ENCODE peak calls at places on chromosome 4, in ten cellular contexts. Z is MCF 10A, T is fibroblast of the aortic adventitia, J is fibroblast of pulmonary artery, G is cardiac fibroblast, L is GM13977, R is nephron progenitor cell, Y is coronary artery, O is BJ, B is GM20000. M is an unnamed sample.

GRCh38 chr4:89258506-89258905 is 49.1 kb downstream of the GPRIN3 start:
- DNase-seq in Z (no peak), T (no peak), J (no peak), G (no peak), L (no peak), R (no peak), Y (no peak), O (no peak), B (no peak), M (no peak)

GRCh38 chr4:138838251-138838650 is 177.3 kb upstream of the NOCT start:
- DNase-seq in Z (no peak), T (no peak), J (no peak), G (no peak), L (no peak), R (no peak), Y (no peak), O (no peak), B (no peak), M (no peak)

GRCh38 chr4:78644744-78645330 is 93.3 kb downstream of the ANXA3 start:
- DNase-seq in Z (peak; percentile 79), T (peak; percentile 87), J (peak; percentile 91), G (peak; percentile 91), L (peak; percentile 61), R (peak; percentile 38), Y (peak; percentile 81), O (no peak), B (peak; percentile 58), M (peak; percentile 73)

GRCh38 chr4:125781656-125782055 is 466.9 kb downstream of the FAT4 start:
- DNase-seq in Z (no peak), T (no peak), J (no peak), G (no peak), L (no peak), R (no peak), Y (no peak), O (no peak), B (no peak), M (no peak)

GRCh38 chr4:677431-678293 is 3.3 kb downstream of the MYL5 start:
- DNase-seq in Z (peak; percentile 63), T (no peak), J (no peak), G (no peak), L (no peak), R (no peak), Y (no peak), O (no peak), B (no peak), M (peak; percentile 45)

GRCh38 chr4:46390353-46391058 is 578 bp upstream of the GABRA2 start:
- DNase-seq in Z (peak; percentile 11), T (no peak), J (no peak), G (no peak), L (no peak), R (peak; percentile 2), Y (no peak), O (no peak), B (no peak), M (no peak)

GRCh38 chr4:154332681-154333421 is 158.7 kb downstream of the DCHS2 start:
- DNase-seq in Z (no peak), T (no peak), J (peak; percentile 5), G (no peak), L (no peak), R (peak; percentile 4), Y (no peak), O (no peak), B (peak; percentile 12), M (no peak)

GRCh38 chr4:186149872-186150271 is 41.5 kb upstream of the CYP4V2 start:
- DNase-seq in Z (peak; percentile 54), T (peak; percentile 80), J (peak; percentile 66), G (peak; percentile 55), L (no peak), R (peak; percentile 53), Y (peak; percentile 85), O (no peak), B (no peak), M (no peak)

GRCh38 chr4:171017596-171017995 is 795.6 kb upstream of the GALNTL6 start:
- DNase-seq in Z (no peak), T (no peak), J (no peak), G (no peak), L (no peak), R (no peak), Y (no peak), O (no peak), B (no peak), M (no peak)

GRCh38 chr4:40870076-40870624 is 120.4 kb downstream of the NSUN7 start:
- DNase-seq in Z (no peak), T (no peak), J (no peak), G (no peak), L (no peak), R (no peak), Y (no peak), O (no peak), B (no peak), M (no peak)

GRCh38 chr4:51895816-51896408 is 53.0 kb downstream of the DCUN1D4 start:
- DNase-seq in Z (peak; percentile 68), T (peak; percentile 74), J (peak; percentile 75), G (peak; percentile 78), L (peak; percentile 68), R (peak; percentile 61), Y (no peak), O (peak; percentile 13), B (peak; percentile 70), M (peak; percentile 57)

DNA sequence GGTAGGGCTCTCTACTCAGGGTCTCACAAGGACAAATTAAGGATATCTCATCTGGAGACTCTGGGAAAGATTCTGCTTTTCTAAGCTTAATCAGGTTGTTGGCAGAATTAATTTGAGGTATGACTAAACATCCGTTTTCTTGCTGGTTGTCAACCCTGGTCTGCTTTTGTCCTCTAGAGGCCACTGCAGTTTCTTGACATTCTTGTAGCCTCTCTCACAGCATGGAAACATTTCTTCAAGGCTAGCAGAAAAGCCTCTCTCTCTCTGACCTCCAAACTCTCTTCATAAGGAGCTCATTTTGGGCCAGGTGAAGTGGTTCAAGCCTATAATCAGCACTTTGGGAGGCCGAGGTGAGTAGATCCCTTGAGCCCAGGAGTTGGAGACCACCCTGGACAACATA is 749.5 kb upstream of the PCDH7 start:
- DNase-seq in Z (peak; percentile 56), T (no peak), J (peak; percentile 35), G (no peak), L (no peak), R (no peak), Y (no peak), O (no peak), B (no peak), M (no peak)
- TF ChIP-seq CTCF in Z (peak; percentile 26), T (no peak), J (peak; percentile 44), G (no peak), L (no peak), R (no peak), Y (no peak), O (no peak), B (no peak), M (no peak)

DNA sequence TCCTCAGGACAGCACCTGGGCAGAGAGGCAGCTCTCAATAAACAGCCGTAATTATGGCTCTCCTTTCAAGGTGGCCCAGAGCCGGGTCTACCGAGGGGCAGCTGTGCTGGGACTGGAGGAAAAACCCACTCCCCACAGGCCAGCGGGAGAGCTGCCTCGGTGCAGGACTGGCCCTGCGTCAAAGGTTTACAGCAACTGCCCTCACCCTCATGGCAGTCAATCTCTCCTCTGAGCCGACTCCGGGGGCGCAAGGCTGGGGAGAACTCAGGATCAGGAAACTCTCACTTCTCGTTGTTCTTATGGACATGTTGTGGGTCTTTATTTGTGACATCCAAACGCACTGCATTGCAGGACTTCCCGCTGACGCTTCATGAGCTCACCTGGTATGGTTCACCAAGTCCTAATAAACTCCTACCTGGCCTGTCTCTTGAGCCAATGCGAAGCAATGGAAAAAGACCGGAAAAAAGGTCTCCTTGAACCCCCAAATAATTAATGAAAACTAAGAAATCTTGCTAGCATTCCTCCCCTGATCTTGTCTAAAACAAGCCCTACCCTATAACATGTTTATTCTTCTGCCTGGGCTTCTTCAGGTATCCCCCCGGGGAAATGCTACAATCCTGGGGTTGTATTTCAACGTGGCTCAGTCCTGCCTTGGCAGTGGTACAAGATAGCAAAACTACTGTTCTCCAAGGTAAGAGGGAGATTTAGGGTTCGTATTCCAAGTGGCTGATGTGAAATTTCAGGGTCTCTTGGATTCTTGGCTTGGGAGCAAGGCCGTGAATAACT is 50.1 kb upstream of the CDKN2AIP start:
- DNase-seq in Z (no peak), T (no peak), J (no peak), G (no peak), L (no peak), R (no peak), Y (no peak), O (no peak), B (no peak), M (no peak)
- TF ChIP-seq CTCF in Z (no peak), T (no peak), J (no peak), G (no peak), L (no peak), R (no peak), Y (no peak), O (no peak), B (no peak), M (no peak)

GRCh38 chr4:158169516-158169915 is 3.3 kb downstream of the GASK1B start:
- DNase-seq in Z (no peak), T (peak; percentile 41), J (no peak), G (peak; percentile 48), L (no peak), R (no peak), Y (no peak), O (no peak), B (no peak), M (no peak)

GRCh38 chr4:158169931-158170690 is 2.7 kb downstream of the GASK1B start:
- DNase-seq in Z (no peak), T (peak; percentile 75), J (peak; percentile 57), G (peak; percentile 44), L (no peak), R (no peak), Y (no peak), O (no peak), B (no peak), M (no peak)

GRCh38 chr4:158171456-158171790 is 1.4 kb downstream of the GASK1B start:
- DNase-seq in Z (no peak), T (peak; percentile 64), J (no peak), G (no peak), L (no peak), R (no peak), Y (no peak), O (no peak), B (no peak), M (no peak)

GRCh38 chr4:158172196-158172557 is 648 bp downstream of the GASK1B start:
- DNase-seq in Z (peak; percentile 46), T (peak; percentile 72), J (peak; percentile 65), G (peak; percentile 77), L (no peak), R (no peak), Y (no peak), O (no peak), B (no peak), M (no peak)

GRCh38 chr4:158170691-158171455 is 2.0 kb downstream of the GASK1B start:
- DNase-seq in Z (peak; percentile 84), T (no peak), J (peak; percentile 60), G (peak; percentile 73), L (peak; percentile 34), R (no peak), Y (peak; percentile 76), O (no peak), B (peak; percentile 17), M (peak; percentile 75)
- TF ChIP-seq CTCF in Z (peak; percentile 56), T (peak; percentile 56), J (peak; percentile 38), G (peak; percentile 60), L (peak; percentile 63), R (peak; percentile 22), Y (no peak), O (peak; percentile 56), B (no peak), M (peak; percentile 97)

DNA sequence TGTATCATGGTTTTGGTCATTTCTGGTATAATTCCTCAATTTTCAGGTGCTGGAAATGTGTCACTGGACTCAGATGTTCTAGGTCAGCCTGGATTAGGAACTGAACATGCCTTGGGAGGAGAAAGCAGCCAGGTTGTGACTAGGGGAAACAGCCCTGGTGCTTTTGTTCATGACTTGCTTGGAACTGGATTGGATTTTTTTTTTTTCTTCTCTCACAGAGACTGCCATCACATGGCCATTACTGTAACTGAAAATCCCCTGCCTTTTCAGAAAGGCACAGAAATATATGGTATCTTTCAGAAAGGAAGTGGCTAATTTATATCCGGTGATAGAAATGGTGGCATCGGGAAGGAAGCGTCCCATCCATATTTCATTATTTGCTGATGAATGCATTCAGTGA is 34.6 kb downstream of the SEPTIN11 start:
- DNase-seq in Z (peak; percentile 26), T (peak; percentile 73), J (peak; percentile 67), G (peak; percentile 77), L (peak; percentile 34), R (no peak), Y (no peak), O (no peak), B (peak; percentile 29), M (no peak)
- TF ChIP-seq CTCF in Z (peak; percentile 38), T (peak; percentile 51), J (peak; percentile 48), G (no peak), L (peak; percentile 37), R (no peak), Y (no peak), O (peak; percentile 42), B (no peak), M (no peak)

M was measured in CD14-positive monocyte.